ENCODE peak calls at places on chromosomes 3 and 15, in six cellular contexts. O is A549, K is GM12878, A is SK-N-SH, Y is HepG2, F is K562. I is an unnamed sample.

GRCh38 chr3:48451270-48451669 is 4.7 kb downstream of the ATRIP start:
- DNase-seq in O (no peak), A (no peak), K (no peak), F (no peak), Y (peak), I (no peak)

GRCh38 chr3:18086078-18086477 is 339.1 kb downstream of the SATB1 start:
- DNase-seq in O (no peak), K (no peak), Y (no peak), A (no peak), F (no peak), I (no peak)

GRCh38 chr3:136916200-136916599 is 41.6 kb upstream of the IL20RB start:
- DNase-seq in F (no peak), A (no peak), K (no peak), O (no peak), Y (no peak), I (no peak)

GRCh38 chr3:128170866-128171516 is 17.7 kb downstream of the EEFSEC start:
- DNase-seq in F (peak), K (no peak), A (peak), Y (peak), O (peak), I (no peak)

GRCh38 chr3:144142151-144142855 is 170.7 kb downstream of the DIPK2A start:
- DNase-seq in O (no peak), A (no peak), Y (no peak), F (no peak), K (no peak), I (no peak)

GRCh38 chr15:68389936-68390790 is 41.8 kb downstream of the ITGA11 start:
- DNase-seq in Y (no peak), F (no peak), A (no peak), K (peak), O (no peak), I (peak)

GRCh38 chr15:49900036-49900435 is 219.0 kb downstream of the ATP8B4 start:
- DNase-seq in A (no peak), O (no peak), Y (no peak), F (no peak), K (no peak), I (no peak)

GRCh38 chr3:78728406-78729145 is 1039.2 kb downstream of the ROBO1 start:
- DNase-seq in O (peak), A (peak), Y (no peak), F (no peak), K (no peak), I (no peak)

GRCh38 chr3:131353016-131353877 is 28.3 kb upstream of the NUDT16 start:
- DNase-seq in Y (no peak), A (no peak), K (no peak), F (no peak), O (peak), I (no peak)

GRCh38 chr15:95604634-95605036 is 725.9 kb upstream of the NR2F2 start:
- DNase-seq in K (no peak), O (peak), F (no peak), A (no peak), Y (no peak), I (no peak)

GRCh38 chr3:148147896-148148295 is 549.8 kb upstream of the AGTR1 start:
- DNase-seq in A (no peak), Y (no peak), O (no peak), K (no peak), F (no peak), I (no peak)

GRCh38 chr3:128282392-128283196 is 129.3 kb downstream of the EEFSEC start:
- DNase-seq in F (no peak), O (no peak), K (no peak), A (peak), Y (no peak), I (no peak)

GRCh38 chr3:11954312-11954934 is 49.8 kb upstream of the SYN2 start:
- DNase-seq in K (no peak), Y (no peak), O (no peak), A (peak), F (no peak), I (no peak)

GRCh38 chr3:186219211-186219638 is 110.3 kb upstream of the ETV5 start:
- DNase-seq in A (no peak), Y (no peak), O (no peak), K (no peak), F (no peak), I (no peak)

GRCh38 chr3:44301746-44302145 is 36.8 kb upstream of the TCAIM start:
- DNase-seq in K (no peak), Y (no peak), F (no peak), O (no peak), A (no peak), I (no peak)

GRCh38 chr15:33016405-33017024 is 178.0 kb downstream of the FMN1 start:
- DNase-seq in A (no peak), F (no peak), Y (no peak), K (no peak), O (no peak), I (no peak)

GRCh38 chr3:43674345-43675085 is 16.2 kb upstream of the ABHD5 start:
- DNase-seq in O (no peak), Y (no peak), A (no peak), K (no peak), F (no peak), I (no peak)

GRCh38 chr15:25501828-25502446 is 63.1 kb upstream of the UBE3A start:
- DNase-seq in O (peak), K (no peak), F (peak), A (peak), Y (peak), I (no peak)

GRCh38 chr3:138901579-138901978 is 45.4 kb downstream of the FOXL2 start:
- DNase-seq in Y (no peak), O (no peak), A (no peak), K (no peak), F (no peak), I (no peak)

GRCh38 chr15:39270976-39271375 is 309.9 kb upstream of the THBS1 start:
- DNase-seq in Y (no peak), K (no peak), O (peak), A (no peak), F (no peak), I (no peak)

GRCh38 chr15:84570164-84570692 is 30.6 kb upstream of the ZSCAN2 start:
- DNase-seq in A (peak), Y (no peak), K (no peak), F (peak), O (peak), I (no peak)

DNA sequence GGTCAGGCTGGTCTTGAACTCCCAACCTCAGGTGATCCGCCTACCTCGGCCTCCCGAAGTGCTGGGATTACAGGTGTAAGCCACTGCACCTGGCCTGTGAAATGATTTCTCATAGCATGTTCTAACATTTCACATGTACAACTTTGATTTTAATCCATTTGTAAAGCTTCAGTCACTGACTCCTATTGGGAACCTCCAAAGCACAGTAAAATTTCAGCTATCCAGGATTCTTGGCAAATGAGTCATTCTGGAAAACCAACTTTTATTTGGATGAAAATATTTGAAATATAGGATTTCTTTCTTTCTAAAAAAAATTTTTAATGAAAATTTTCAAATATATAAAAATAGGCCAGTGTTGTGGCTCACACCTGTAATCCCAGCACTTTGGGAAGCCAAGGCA is 2.7 kb upstream of the LMAN1L start:
- DNase-seq in O (no peak), F (no peak), A (no peak), K (no peak), Y (no peak), I (no peak)
- TF ChIP-seq CHD2 in O (no peak), F (no peak), A (no peak), K (no peak), Y (no peak), I (no peak)

GRCh38 chr3:107184375-107184774 is 192.9 kb upstream of the CCDC54 start:
- DNase-seq in F (no peak), Y (no peak), O (no peak), A (no peak), K (no peak), I (no peak)
- TF ChIP-seq CHD2 in F (no peak), Y (no peak), O (no peak), A (no peak), K (no peak), I (no peak)

GRCh38 chr3:108605028-108605427 is 15.5 kb downstream of the DZIP3 start:
- DNase-seq in F (no peak), Y (no peak), K (no peak), A (no peak), O (no peak), I (no peak)

GRCh38 chr3:108603689-108604088 is 14.2 kb downstream of the DZIP3 start:
- DNase-seq in F (no peak), A (no peak), K (no peak), Y (no peak), O (no peak), I (no peak)

GRCh38 chr3:108602935-108603294 is 13.4 kb downstream of the DZIP3 start:
- DNase-seq in O (no peak), K (no peak), A (no peak), F (no peak), Y (no peak), I (no peak)

GRCh38 chr3:108599677-108600409 is 10.3 kb downstream of the DZIP3 start:
- DNase-seq in F (no peak), A (no peak), K (no peak), Y (no peak), O (no peak), I (no peak)

DNA sequence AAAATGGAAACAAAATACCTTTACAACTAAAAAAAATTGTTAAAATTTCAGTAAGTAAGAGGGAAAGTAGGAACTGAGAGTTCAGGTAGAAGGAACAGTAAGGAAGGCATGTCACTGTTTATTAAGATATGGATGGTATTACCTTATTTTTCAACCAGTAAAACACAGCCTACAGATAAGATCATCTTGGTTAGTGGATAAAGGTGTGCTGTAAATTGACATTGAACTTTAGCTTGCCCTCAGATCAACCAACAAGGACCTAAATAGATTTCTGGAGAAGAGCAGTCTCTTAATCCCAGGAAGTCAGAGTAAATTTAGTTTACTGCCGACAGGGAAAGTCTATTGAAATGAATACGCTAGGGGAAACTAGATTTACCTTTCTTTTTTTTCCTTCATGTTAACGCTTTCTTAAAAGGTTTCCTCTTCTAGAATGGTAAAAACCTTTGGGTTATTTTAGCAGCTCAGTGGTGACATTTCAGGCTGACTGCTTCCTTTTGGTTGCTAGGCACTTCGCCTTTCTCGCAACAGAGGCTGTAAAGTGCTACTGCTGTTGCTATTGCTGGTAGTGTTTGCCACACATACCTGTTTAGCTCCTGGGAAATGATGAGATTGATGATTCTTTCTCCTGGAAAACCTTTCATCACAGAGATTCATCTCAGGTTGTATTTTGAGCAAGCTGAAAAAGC is 12.9 kb downstream of the DZIP3 start:
- DNase-seq in Y (no peak), K (no peak), F (no peak), O (no peak), A (no peak), I (no peak)
- TF ChIP-seq CHD2 in Y (no peak), K (no peak), F (no peak), O (no peak), A (no peak), I (no peak)

DNA sequence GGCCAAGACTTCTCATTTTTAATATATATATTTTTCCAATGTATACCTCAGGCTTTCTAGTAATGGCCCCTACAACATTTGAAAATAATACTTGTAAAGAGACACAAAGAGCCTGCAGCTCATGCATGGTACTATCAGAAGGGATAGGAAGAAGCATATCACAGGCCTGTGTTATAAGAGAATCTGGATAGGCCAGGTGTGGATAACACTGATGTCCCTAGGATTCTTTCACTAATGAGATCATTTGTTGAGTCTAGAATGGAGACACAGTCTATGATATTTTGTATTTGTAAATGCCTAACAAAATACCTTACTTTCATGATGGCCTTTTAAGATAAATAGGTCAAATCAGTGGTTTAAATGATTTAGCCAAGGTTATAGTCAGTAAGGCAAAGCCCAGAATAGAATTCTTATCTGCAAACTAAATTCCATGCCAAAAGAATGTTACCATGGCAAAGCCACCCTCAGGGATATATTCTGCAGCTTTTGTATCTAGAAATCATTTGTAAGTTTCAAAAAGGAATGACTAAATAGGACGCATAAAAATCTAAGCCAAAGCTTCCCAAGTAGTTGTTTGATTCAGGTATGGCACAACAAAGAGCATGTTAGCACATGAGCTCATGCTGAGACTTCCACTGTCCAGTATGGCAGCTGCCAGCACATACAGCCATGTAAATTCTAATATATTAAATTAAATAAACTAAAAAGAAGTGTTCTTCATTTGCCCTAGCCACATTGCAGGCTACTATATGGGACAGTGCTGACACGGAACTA is 10.0 kb downstream of the DCP1A start:
- DNase-seq in K (no peak), F (no peak), Y (no peak), A (no peak), O (no peak), I (no peak)
- TF ChIP-seq CHD2 in K (no peak), F (no peak), Y (no peak), A (no peak), O (no peak), I (no peak)

GRCh38 chr3:37753428-37753827 is 108.3 kb upstream of the CTDSPL start:
- DNase-seq in F (no peak), Y (no peak), O (no peak), K (no peak), A (no peak), I (no peak)
- TF ChIP-seq CHD2 in F (no peak), Y (no peak), O (no peak), K (no peak), A (no peak), I (no peak)

GRCh38 chr3:150074697-150075416 is 104.2 kb upstream of the PFN2 start:
- DNase-seq in O (no peak), F (no peak), A (no peak), K (no peak), Y (no peak), I (no peak)
- TF ChIP-seq CHD2 in O (no peak), F (no peak), A (no peak), K (no peak), Y (no peak), I (no peak)

GRCh38 chr3:194332858-194333211 is 18.3 kb downstream of the CPN2 start:
- DNase-seq in K (no peak), F (no peak), Y (peak), A (no peak), O (no peak), I (no peak)

GRCh38 chr3:194330579-194330978 is 20.5 kb downstream of the CPN2 start:
- DNase-seq in O (no peak), Y (no peak), A (peak), K (no peak), F (no peak), I (no peak)

GRCh38 chr3:194330160-194330559 is 21.0 kb downstream of the CPN2 start:
- DNase-seq in K (no peak), Y (no peak), O (no peak), A (no peak), F (no peak), I (no peak)

GRCh38 chr3:194333981-194334320 is 17.2 kb downstream of the CPN2 start:
- DNase-seq in F (no peak), O (no peak), Y (no peak), A (no peak), K (no peak), I (no peak)

GRCh38 chr3:194333212-194333980 is 17.7 kb downstream of the CPN2 start:
- DNase-seq in A (peak), Y (peak), F (peak), O (peak), K (no peak), I (peak)
- TF ChIP-seq CHD2 in A (peak), Y (no peak), F (no peak), O (no peak), K (no peak), I (no peak)

DNA sequence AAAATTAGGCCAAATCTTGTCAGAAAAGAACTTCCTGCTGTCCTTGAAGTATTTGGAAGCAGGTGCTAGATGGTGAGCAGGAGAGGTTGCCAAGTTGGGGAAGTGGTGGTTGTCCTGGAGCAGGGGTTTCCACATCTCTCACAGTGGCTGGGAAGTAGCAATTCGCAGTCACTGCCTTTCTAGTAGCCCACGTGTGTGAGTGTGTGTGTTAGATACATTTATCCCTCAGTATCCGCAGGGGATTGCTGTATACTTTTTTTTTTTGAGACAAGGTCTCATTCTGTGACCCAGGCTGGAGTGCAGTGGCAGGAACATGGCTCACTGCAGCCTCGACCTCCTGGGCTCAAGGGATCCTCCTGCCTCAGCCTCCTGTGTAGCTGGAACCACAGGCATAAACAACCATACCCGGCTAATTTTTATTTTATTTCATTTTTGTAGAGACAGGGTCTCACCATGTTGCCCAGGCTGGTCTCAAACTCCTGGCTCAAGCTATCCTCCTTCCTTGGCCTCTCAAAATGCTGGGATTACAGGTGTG is 779 bp downstream of the PPCDC start:
- DNase-seq in F (no peak), A (peak), K (no peak), O (peak), Y (no peak), I (no peak)
- TF ChIP-seq CHD2 in F (no peak), A (no peak), K (no peak), O (no peak), Y (no peak), I (no peak)

GRCh38 chr15:58362262-58362922 is 69.4 kb upstream of the LIPC start:
- DNase-seq in Y (no peak), F (no peak), A (no peak), K (no peak), O (no peak), I (no peak)

GRCh38 chr15:58355965-58356358 is 75.8 kb upstream of the LIPC start:
- DNase-seq in A (no peak), K (no peak), Y (no peak), O (no peak), F (no peak), I (no peak)

GRCh38 chr15:58357529-58358476 is 74.0 kb upstream of the LIPC start:
- DNase-seq in A (no peak), O (peak), Y (no peak), F (peak), K (no peak), I (no peak)

GRCh38 chr15:58360421-58361090 is 71.2 kb upstream of the LIPC start:
- DNase-seq in F (no peak), K (no peak), O (no peak), A (no peak), Y (no peak), I (no peak)

GRCh38 chr15:58361291-58361759 is 70.5 kb upstream of the LIPC start:
- DNase-seq in F (no peak), O (no peak), A (no peak), Y (no peak), K (no peak), I (no peak)
- TF ChIP-seq CHD2 in F (no peak), O (no peak), A (no peak), Y (no peak), K (no peak), I (no peak)

GRCh38 chr15:73745073-73745472 is 8.1 kb downstream of the INSYN1 start:
- DNase-seq in F (no peak), O (no peak), Y (no peak), K (no peak), A (no peak), I (no peak)
- TF ChIP-seq CHD2 in F (no peak), O (no peak), Y (no peak), K (no peak), A (no peak), I (no peak)

I was measured in H1.